ENCODE peak calls at places on chromosomes 1 and 21, in four cellular contexts. P is activated CD4-positive, alpha-beta T cell treated with anti-CD3 and anti-CD28 coated beads, Interleukin-2, amount 50 U/mL, for 48 hours; Y is NCI-H1105; O is HFF-Myc. B is an unnamed sample.

GRCh38 chr1:2231667-2232254 is 3.6 kb downstream of the SKI start:
- DNase-seq in P (peak; percentile 81), Y (no peak), O (no peak), B (peak; percentile 81)

GRCh38 chr1:171397851-171398469 is 84.0 kb downstream of the FMO4 start:
- DNase-seq in P (no peak), Y (no peak), O (no peak), B (no peak)

GRCh38 chr1:173113015-173113741 is 62.4 kb upstream of the TNFSF18 start:
- DNase-seq in P (no peak), Y (no peak), O (no peak), B (no peak)

GRCh38 chr1:37556712-37557196 is at the start of gene DNALI1:
- DNase-seq in P (peak; percentile 23), Y (peak; percentile 88), O (no peak), B (peak; percentile 38)

GRCh38 chr1:95095833-95096217 is 21.3 kb upstream of the TLCD4 start:
- DNase-seq in P (no peak), Y (no peak), O (no peak), B (no peak)

GRCh38 chr1:28832966-28833365 is 21.0 kb downstream of the OPRD1 start:
- DNase-seq in P (no peak), Y (no peak), O (no peak), B (no peak)

GRCh38 chr1:60867782-60868181 is 214.6 kb upstream of the NFIA start:
- DNase-seq in P (no peak), Y (peak; percentile 55), O (no peak), B (no peak)

GRCh38 chr1:218660678-218661053 is 315.5 kb downstream of the TGFB2 start:
- DNase-seq in P (no peak), Y (no peak), O (peak; percentile 67), B (no peak)

GRCh38 chr21:28447453-28447852 is 545.2 kb downstream of the LTN1 start:
- DNase-seq in P (no peak), Y (no peak), O (no peak), B (no peak)

GRCh38 chr21:36813071-36813470 is 114.2 kb downstream of the SIM2 start:
- DNase-seq in P (no peak), Y (no peak), O (no peak), B (no peak)

GRCh38 chr1:115505157-115505571 is 136.6 kb upstream of the VANGL1 start:
- DNase-seq in P (no peak), Y (peak; percentile 97), O (peak; percentile 50), B (no peak)

GRCh38 chr1:234135501-234135900 is 231.0 kb downstream of the SLC35F3 start:
- DNase-seq in P (no peak), Y (peak; percentile 43), O (no peak), B (no peak)